ENCODE peak calls at places on chromosome 1, in four cellular contexts. G, Y, D and I are unnamed samples.
A peak's percentile ranks its signal among the peaks of the same experiment; 100 is the strongest.

GRCh38 chr1:193183019-193183643 is 3.3 kb downstream of the B3GALT2 start:
- DNase-seq in G (peak; percentile 37), Y (peak; percentile 71), D (peak; percentile 76), I (peak; percentile 87)

GRCh38 chr1:16215882-16216753 is 3.7 kb upstream of the ARHGEF19 start:
- DNase-seq in G (peak; percentile 93), Y (peak; percentile 69), D (peak; percentile 85), I (peak; percentile 87)

GRCh38 chr1:33842348-33842747 is 21.5 kb upstream of the HMGB4 start:
- DNase-seq in G (no peak), Y (no peak), D (peak; percentile 3), I (no peak)

GRCh38 chr1:208202333-208202987 is 41.7 kb downstream of the PLXNA2 start:
- DNase-seq in G (no peak), Y (no peak), D (no peak), I (no peak)

GRCh38 chr1:31127266-31127665 is 61.7 kb upstream of the PUM1 start:
- DNase-seq in G (no peak), Y (peak; percentile 79), D (peak; percentile 42), I (peak; percentile 72)

GRCh38 chr1:94237291-94238226 is at the start of gene ARHGAP29:
- DNase-seq in G (peak; percentile 84), Y (peak; percentile 50), D (peak; percentile 44), I (peak; percentile 89)

GRCh38 chr1:17567582-17567981 is 28.1 kb downstream of the ARHGEF10L start:
- DNase-seq in G (no peak), Y (peak; percentile 64), D (peak; percentile 69), I (no peak)

GRCh38 chr1:79193211-79194079 is 186.9 kb upstream of the ADGRL4 start:
- DNase-seq in G (peak; percentile 9), Y (peak; percentile 74), D (peak; percentile 79), I (peak; percentile 74)

GRCh38 chr1:11475718-11476117 is 3.2 kb upstream of the DISP3 start:
- DNase-seq in G (no peak), Y (no peak), D (no peak), I (no peak)

DNA sequence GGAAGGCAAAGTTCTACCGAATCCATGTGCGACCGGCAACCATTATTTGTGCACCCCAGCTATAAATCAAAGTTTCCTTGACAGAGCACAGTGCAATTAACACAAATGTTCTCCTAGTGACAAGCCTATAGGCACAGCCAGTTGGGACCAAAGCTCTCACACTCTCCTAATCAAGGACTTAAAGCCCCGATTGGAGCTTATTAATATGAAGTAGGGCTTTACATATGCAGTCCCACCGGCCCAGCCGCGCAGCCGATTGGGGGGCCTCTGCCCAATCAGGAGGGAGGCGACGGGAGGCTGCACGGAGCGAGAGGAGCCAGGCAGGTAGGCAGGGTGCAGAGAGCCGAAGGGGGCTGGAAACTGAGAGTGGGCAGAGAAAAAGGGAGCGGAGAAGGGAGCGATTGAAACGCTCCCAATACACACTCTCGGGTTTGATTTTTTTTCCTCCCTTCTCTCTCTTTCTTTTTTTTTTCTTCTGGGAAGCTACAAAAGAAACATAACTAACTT is at the start of gene ESRRG:
- DNase-seq in G (peak; percentile 65), Y (peak; percentile 17), D (no peak), I (peak; percentile 48)
- H3K9ac ChIP-seq in G (no peak within 1 kb of the TSS), Y (peak within 1 kb of the TSS; percentile 14), D (no peak within 1 kb of the TSS), I (no peak within 1 kb of the TSS)

DNA sequence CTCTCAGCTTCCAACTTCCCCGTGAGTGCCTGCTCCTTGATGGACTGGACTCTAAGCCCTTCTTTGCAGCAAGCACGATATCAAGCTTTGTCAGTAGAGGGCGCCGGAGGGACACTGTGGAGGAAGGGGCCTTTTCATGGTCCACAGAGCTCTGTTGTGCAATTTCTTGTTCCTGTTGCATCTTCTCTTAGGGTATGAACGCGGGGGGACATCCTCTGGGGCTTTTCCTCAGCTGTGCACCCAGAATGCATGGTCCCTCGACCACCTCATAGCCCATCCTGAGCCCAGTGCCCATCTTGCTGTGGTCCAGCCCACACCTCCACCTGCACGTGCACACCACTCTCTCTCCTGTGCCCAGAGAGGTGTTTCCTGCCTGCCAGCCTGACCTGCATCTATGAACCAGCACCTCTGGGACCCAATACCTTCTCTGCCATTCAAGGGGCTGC is 556.8 kb downstream of the PTPRU start:
- DNase-seq in G (peak; percentile 89), Y (peak; percentile 72), D (peak; percentile 82), I (peak; percentile 92)
- H3K27me3 ChIP-seq in G (no peaks in the 10 kb centered on the region), Y (no peaks in the 10 kb centered on the region), D (no peaks in the 10 kb centered on the region), I (peaks cover 17% of the 10 kb centered on the region)

DNA sequence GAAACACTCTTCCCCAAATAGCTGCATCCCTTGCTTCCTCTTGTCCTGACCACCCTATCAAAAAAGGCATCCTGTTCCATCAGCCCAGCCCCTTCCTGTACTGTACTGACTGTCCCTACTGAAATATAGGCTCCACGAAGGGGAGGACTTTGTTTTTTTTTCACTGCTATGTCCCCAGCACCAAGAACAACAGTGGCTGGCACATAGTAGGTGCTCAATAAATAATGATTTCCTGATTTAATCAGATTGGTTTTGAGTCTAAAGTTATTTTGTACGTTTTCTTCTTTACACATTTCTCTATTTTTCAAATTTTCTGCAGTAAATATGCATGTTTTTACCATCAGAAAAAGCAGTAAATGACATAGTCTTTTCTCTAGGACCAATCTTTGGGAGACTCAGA is 73.9 kb downstream of the CD58 start:
- DNase-seq in G (no peak), Y (no peak), D (no peak), I (no peak)
- H3K9ac ChIP-seq in G (no peak overlapping the region), Y (no peak overlapping the region), D (no peak overlapping the region), I (no peak overlapping the region)

GRCh38 chr1:22737374-22738068 is 26.9 kb downstream of the EPHB2 start:
- DNase-seq in G (no peak), Y (no peak), D (no peak), I (no peak)
- H3K27me3 ChIP-seq in G (no peaks in the 10 kb centered on the region), Y (no peaks in the 10 kb centered on the region), D (no peaks in the 10 kb centered on the region), I (no peaks in the 10 kb centered on the region)

GRCh38 chr1:205660361-205660760 is 19.9 kb downstream of the SLC45A3 start:
- DNase-seq in G (no peak), Y (no peak), D (no peak), I (no peak)

GRCh38 chr1:205662135-205662725 is 18.1 kb downstream of the SLC45A3 start:
- DNase-seq in G (no peak), Y (no peak), D (no peak), I (no peak)

GRCh38 chr1:205656236-205656635 is 24.1 kb downstream of the SLC45A3 start:
- DNase-seq in G (no peak), Y (peak; percentile 63), D (peak; percentile 32), I (no peak)

GRCh38 chr1:205661429-205662134 is 18.7 kb downstream of the SLC45A3 start:
- DNase-seq in G (no peak), Y (no peak), D (no peak), I (no peak)

DNA sequence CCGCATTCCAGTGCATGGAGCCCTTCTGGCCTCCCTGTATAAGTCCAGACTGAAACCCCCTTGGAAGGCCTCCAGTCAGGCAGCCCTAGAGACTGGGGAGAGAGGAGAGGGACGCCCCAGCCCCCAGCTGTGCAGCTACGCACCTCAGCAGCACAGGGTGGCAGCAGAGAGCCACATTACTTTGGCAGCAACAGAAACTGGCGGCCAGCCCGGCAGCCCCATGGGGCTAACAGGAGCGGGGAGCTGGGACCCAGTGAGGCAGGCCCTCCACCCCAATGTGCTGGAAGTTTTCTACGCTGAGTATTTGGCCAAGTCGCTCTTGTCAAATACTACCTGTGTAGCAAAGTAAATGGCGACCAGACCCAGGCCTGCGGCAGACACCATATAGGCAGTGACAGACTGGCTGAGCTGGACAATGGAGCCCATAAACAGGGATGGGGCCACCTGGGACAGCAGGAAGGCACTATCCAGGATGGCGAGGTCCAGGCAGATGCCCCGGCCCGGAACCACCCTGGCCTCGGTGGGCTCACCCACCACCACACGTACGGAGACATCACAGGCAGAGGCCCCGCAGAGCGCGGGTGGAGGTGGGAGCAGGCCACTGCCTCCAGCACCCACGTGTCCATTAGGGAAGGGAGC is 21.2 kb downstream of the SLC45A3 start:
- DNase-seq in G (peak; percentile 53), Y (peak; percentile 53), D (peak; percentile 55), I (peak; percentile 90)
- H3K9ac ChIP-seq in G (no peak overlapping the region), Y (no peak overlapping the region), D (no peak overlapping the region), I (no peak overlapping the region)